ENCODE peak calls at places on chromosomes 16 and 17, in four cellular contexts. U, O, Q and R are unnamed samples.

GRCh38 chr16:26454102-26454501 is 612.6 kb upstream of the C16orf82 start:
- DNase-seq in U (no peak), O (no peak), Q (no peak), R (no peak)

GRCh38 chr17:82371333-82372062 is at the start of gene UTS2R:
- DNase-seq in U (no peak), O (no peak), Q (no peak), R (peak)

GRCh38 chr17:2405247-2405926 is 4.5 kb upstream of the MNT start:
- DNase-seq in U (peak), O (no peak), Q (no peak), R (no peak)

GRCh38 chr16:15907863-15908478 is 19.6 kb upstream of the CEP20 start:
- DNase-seq in U (peak), O (peak), Q (peak), R (peak)

GRCh38 chr17:77375108-77375507 is 234.3 kb downstream of the SEC14L1 start:
- DNase-seq in U (no peak), O (no peak), Q (no peak), R (no peak)

GRCh38 chr16:56107944-56108583 is 83.2 kb upstream of the GNAO1 start:
- DNase-seq in U (no peak), O (no peak), Q (no peak), R (no peak)

GRCh38 chr17:64262422-64263260 is at the start of gene TEX2:
- DNase-seq in U (no peak), O (peak), Q (no peak), R (peak)

GRCh38 chr17:74354561-74354960 is 7.1 kb downstream of the BTBD17 start:
- DNase-seq in U (no peak), O (no peak), Q (no peak), R (no peak)

GRCh38 chr17:78716814-78717393 is 65.2 kb downstream of the CYTH1 start:
- DNase-seq in U (peak), O (no peak), Q (no peak), R (peak)

GRCh38 chr16:30637952-30638351 is 12.8 kb upstream of the PRR14 start:
- DNase-seq in U (peak), O (peak), Q (no peak), R (peak)

GRCh38 chr16:1181715-1182671 is 29.1 kb downstream of the CACNA1H start:
- DNase-seq in U (peak), O (no peak), Q (no peak), R (no peak)

GRCh38 chr16:16067127-16067526 is 117.7 kb downstream of the ABCC1 start:
- DNase-seq in U (peak), O (no peak), Q (no peak), R (no peak)

GRCh38 chr17:60087882-60088669 is 9.4 kb upstream of the HEATR6 start:
- DNase-seq in U (no peak), O (peak), Q (no peak), R (no peak)

GRCh38 chr17:42679492-42680330 is 1.9 kb downstream of the CCR10 start:
- DNase-seq in U (peak), O (peak), Q (no peak), R (peak)

GRCh38 chr17:40321502-40322416 is 12.8 kb downstream of the RARA start:
- DNase-seq in U (no peak), O (no peak), Q (no peak), R (no peak)

GRCh38 chr16:46885960-46886763 is 2.0 kb downstream of the GPT2 start:
- DNase-seq in U (peak), O (no peak), Q (no peak), R (peak)

GRCh38 chr16:69497876-69498596 is 67.7 kb upstream of the NFAT5 start:
- DNase-seq in U (no peak), O (no peak), Q (no peak), R (no peak)

GRCh38 chr16:65065031-65065430 is 56.8 kb downstream of the CDH11 start:
- DNase-seq in U (no peak), O (no peak), Q (no peak), R (no peak)

GRCh38 chr17:2064980-2065785 is 10.3 kb downstream of the HIC1 start:
- DNase-seq in U (peak), O (peak), Q (no peak), R (peak)

GRCh38 chr17:17468217-17469010 is 8.4 kb upstream of the MED9 start:
- DNase-seq in U (no peak), O (no peak), Q (no peak), R (no peak)

GRCh38 chr17:82333279-82334171 is at the start of gene SECTM1:
- DNase-seq in U (peak), O (no peak), Q (no peak), R (peak)

GRCh38 chr17:50469005-50469605 is 425 bp upstream of the CHAD start:
- DNase-seq in U (no peak), O (no peak), Q (no peak), R (peak)

GRCh38 chr17:68599873-68600122 is 1.4 kb downstream of the FAM20A start:
- DNase-seq in U (no peak), O (no peak), Q (no peak), R (no peak)

GRCh38 chr17:80498242-80498919 is 22.0 kb upstream of the NPTX1 start:
- DNase-seq in U (peak), O (no peak), Q (no peak), R (no peak)

GRCh38 chr16:86076606-86077005 is 177.6 kb downstream of the IRF8 start:
- DNase-seq in U (no peak), O (no peak), Q (no peak), R (no peak)

GRCh38 chr17:71633391-71633849 is 487.4 kb upstream of the SOX9 start:
- DNase-seq in U (peak), O (no peak), Q (no peak), R (no peak)

GRCh38 chr17:43438626-43439529 is 40.1 kb downstream of the ARL4D start:
- DNase-seq in U (peak), O (no peak), Q (no peak), R (no peak)

GRCh38 chr17:72206376-72206775 is 85.6 kb downstream of the SOX9 start:
- DNase-seq in U (no peak), O (no peak), Q (no peak), R (no peak)

GRCh38 chr17:7837375-7838290 is 3.6 kb downstream of the KDM6B start:
- DNase-seq in U (no peak), O (no peak), Q (no peak), R (no peak)

GRCh38 chr17:33169580-33170285 is 123.4 kb downstream of the ASIC2 start:
- DNase-seq in U (peak), O (no peak), Q (no peak), R (no peak)

GRCh38 chr17:61805399-61805798 is 57.9 kb downstream of the BRIP1 start:
- DNase-seq in U (peak), O (no peak), Q (no peak), R (no peak)

GRCh38 chr17:75652934-75653549 is 13.9 kb downstream of the RECQL5 start:
- DNase-seq in U (peak), O (peak), Q (no peak), R (peak)

GRCh38 chr17:77184474-77184873 is 43.7 kb downstream of the SEC14L1 start:
- DNase-seq in U (no peak), O (no peak), Q (no peak), R (peak)

GRCh38 chr17:16465861-16466338 is 26.1 kb downstream of the LRRC75A start:
- DNase-seq in U (no peak), O (no peak), Q (no peak), R (no peak)

GRCh38 chr17:28193241-28193640 is 125.8 kb upstream of the TMEM97 start:
- DNase-seq in U (no peak), O (no peak), Q (no peak), R (no peak)

DNA sequence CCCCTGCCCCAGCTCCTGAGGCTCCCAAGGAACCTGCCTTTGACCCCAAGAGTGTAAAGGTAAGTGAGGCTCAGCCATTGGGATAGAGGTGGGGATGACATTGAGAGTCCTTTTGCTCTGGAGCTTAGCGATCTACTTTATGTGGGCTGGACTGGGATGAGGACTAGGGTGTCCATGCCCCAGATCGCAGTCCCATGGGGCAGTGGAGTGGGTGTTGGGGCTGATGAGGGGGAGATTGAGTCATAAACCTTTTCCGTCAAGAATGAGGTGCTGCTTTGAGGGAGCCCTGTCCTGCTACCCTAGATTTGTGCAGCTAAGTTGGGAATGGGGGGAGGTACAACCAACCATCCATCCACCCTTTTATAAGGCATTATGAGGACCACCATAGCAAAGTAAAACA is 351 bp downstream of the MYL4 start:
- DNase-seq in U (no peak), O (peak), Q (no peak), R (no peak)
- H2AFZ ChIP-seq in U (no peak), O (peak), Q (no peak), R (no peak)

GRCh38 chr17:8893621-8894020 is 26.1 kb upstream of the PIK3R6 start:
- DNase-seq in U (no peak), O (no peak), Q (no peak), R (no peak)

GRCh38 chr17:8894189-8894611 is 26.7 kb upstream of the PIK3R6 start:
- DNase-seq in U (no peak), O (no peak), Q (no peak), R (peak)

GRCh38 chr17:8893059-8893458 is 25.6 kb upstream of the PIK3R6 start:
- DNase-seq in U (no peak), O (no peak), Q (no peak), R (no peak)

GRCh38 chr17:8890671-8891070 is 23.2 kb upstream of the PIK3R6 start:
- DNase-seq in U (no peak), O (no peak), Q (no peak), R (no peak)

GRCh38 chr17:8892338-8892690 is 24.8 kb upstream of the PIK3R6 start:
- DNase-seq in U (no peak), O (no peak), Q (peak), R (no peak)
- TF ChIP-seq RCOR1 in U (no peak), O (no peak), Q (no peak), R (no peak)

GRCh38 chr17:4908301-4908700 is 5.4 kb upstream of the CHRNE start:
- DNase-seq in U (no peak), O (no peak), Q (no peak), R (peak)
- H3K9ac ChIP-seq in U (no peak), O (no peak), Q (no peak), R (no peak)

GRCh38 chr16:79328327-79329162 is 272.0 kb downstream of the MAF start:
- DNase-seq in U (no peak), O (no peak), Q (no peak), R (no peak)

GRCh38 chr16:79329967-79330366 is 270.6 kb downstream of the MAF start:
- DNase-seq in U (no peak), O (no peak), Q (no peak), R (no peak)

GRCh38 chr16:79331064-79331463 is 269.5 kb downstream of the MAF start:
- DNase-seq in U (no peak), O (no peak), Q (no peak), R (no peak)

GRCh38 chr16:79327836-79328235 is 272.7 kb downstream of the MAF start:
- DNase-seq in U (no peak), O (no peak), Q (no peak), R (no peak)

GRCh38 chr16:79329163-79329521 is 271.4 kb downstream of the MAF start:
- DNase-seq in U (no peak), O (no peak), Q (no peak), R (no peak)
- H2AFZ ChIP-seq in U (no peak), O (no peak), Q (no peak), R (no peak)

DNA sequence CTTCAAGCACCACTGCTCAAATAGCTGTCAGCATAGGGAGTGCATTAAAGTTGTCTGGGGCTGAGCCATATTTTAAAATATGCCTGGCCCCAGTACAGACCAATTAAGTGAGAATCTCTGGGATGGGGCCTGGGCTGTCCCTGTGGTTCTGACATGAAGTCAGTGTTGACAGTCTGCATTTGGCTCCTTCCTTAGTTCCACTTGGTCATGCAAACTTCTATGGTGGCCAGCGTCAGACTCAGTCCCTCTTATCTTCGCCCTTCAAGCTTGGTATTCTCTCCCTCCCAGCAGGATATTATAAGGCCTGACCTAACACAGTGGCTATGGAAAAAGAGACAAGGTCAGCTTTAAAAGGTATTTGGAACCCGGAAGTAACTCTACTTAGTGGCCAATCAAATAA is 177.2 kb downstream of the PMP22 start:
- DNase-seq in U (no peak), O (no peak), Q (no peak), R (no peak)
- TF ChIP-seq RCOR1 in U (no peak), O (no peak), Q (no peak), R (no peak)

GRCh38 chr16:49786926-49787557 is 68.9 kb downstream of the ZNF423 start:
- DNase-seq in U (no peak), O (no peak), Q (no peak), R (no peak)

GRCh38 chr16:49788936-49789335 is 67.0 kb downstream of the ZNF423 start:
- DNase-seq in U (no peak), O (no peak), Q (no peak), R (no peak)

GRCh38 chr16:49788505-49788904 is 67.4 kb downstream of the ZNF423 start:
- DNase-seq in U (no peak), O (no peak), Q (no peak), R (no peak)

GRCh38 chr16:49793244-49793643 is 62.7 kb downstream of the ZNF423 start:
- DNase-seq in U (no peak), O (no peak), Q (no peak), R (no peak)

DNA sequence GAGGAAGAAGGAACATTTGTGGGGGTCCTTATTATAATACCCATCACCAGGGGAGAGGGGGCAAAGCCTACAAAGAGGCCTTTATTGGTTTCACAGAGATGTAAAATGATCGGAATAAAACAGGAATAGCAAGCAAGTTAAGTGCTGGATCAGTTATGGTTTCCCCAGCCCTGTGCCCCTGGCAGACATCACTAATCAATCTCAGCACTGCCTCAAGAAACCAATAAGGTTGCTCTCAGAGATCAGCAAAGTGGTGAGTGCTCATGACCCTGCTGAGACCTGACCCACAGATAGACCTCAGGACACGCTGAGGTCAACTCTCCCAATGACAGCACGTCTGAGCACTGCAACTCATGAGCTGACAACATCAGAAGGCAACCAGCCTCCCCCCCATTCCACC is 66.3 kb downstream of the ZNF423 start:
- DNase-seq in U (no peak), O (no peak), Q (no peak), R (no peak)
- H3K9ac ChIP-seq in U (no peak), O (no peak), Q (no peak), R (no peak)

GRCh38 chr17:9256361-9256943 is 235.1 kb downstream of the NTN1 start:
- DNase-seq in U (no peak), O (no peak), Q (no peak), R (no peak)

GRCh38 chr17:9258115-9259020 is 237.1 kb downstream of the NTN1 start:
- DNase-seq in U (no peak), O (no peak), Q (no peak), R (no peak)

GRCh38 chr17:9255838-9256237 is 234.5 kb downstream of the NTN1 start:
- DNase-seq in U (no peak), O (no peak), Q (no peak), R (no peak)

GRCh38 chr17:9254841-9255240 is 233.5 kb downstream of the NTN1 start:
- DNase-seq in U (no peak), O (no peak), Q (no peak), R (no peak)

GRCh38 chr17:9256944-9257629 is 235.8 kb downstream of the NTN1 start:
- DNase-seq in U (peak), O (no peak), Q (no peak), R (no peak)
- H2AFZ ChIP-seq in U (peak), O (no peak), Q (no peak), R (no peak)

GRCh38 chr16:54097774-54098173 is 188.8 kb downstream of the IRX3 start:
- DNase-seq in U (no peak), O (no peak), Q (no peak), R (no peak)

GRCh38 chr16:54099627-54100026 is 187.0 kb downstream of the IRX3 start:
- DNase-seq in U (no peak), O (no peak), Q (no peak), R (no peak)

GRCh38 chr16:54096607-54097006 is 190.0 kb downstream of the IRX3 start:
- DNase-seq in U (no peak), O (no peak), Q (no peak), R (no peak)

GRCh38 chr16:54094641-54095040 is 191.9 kb downstream of the IRX3 start:
- DNase-seq in U (no peak), O (no peak), Q (no peak), R (no peak)

GRCh38 chr16:54098247-54098646 is 188.3 kb downstream of the IRX3 start:
- DNase-seq in U (no peak), O (no peak), Q (no peak), R (no peak)
- TF ChIP-seq RCOR1 in U (no peak), O (no peak), Q (no peak), R (no peak)

GRCh38 chr16:57373117-57373947 is 1.0 kb downstream of the CX3CL1 start:
- DNase-seq in U (no peak), O (no peak), Q (no peak), R (no peak)

GRCh38 chr16:57371494-57372371 is 557 bp upstream of the CX3CL1 start:
- DNase-seq in U (no peak), O (no peak), Q (no peak), R (no peak)

GRCh38 chr16:57376313-57376818 is 4.1 kb downstream of the CX3CL1 start:
- DNase-seq in U (no peak), O (no peak), Q (no peak), R (no peak)

GRCh38 chr16:57374067-57374534 is 1.8 kb downstream of the CX3CL1 start:
- DNase-seq in U (peak), O (no peak), Q (no peak), R (no peak)

GRCh38 chr16:57372372-57373116 is at the start of gene CX3CL1:
- DNase-seq in U (peak), O (no peak), Q (no peak), R (peak)
- H3K9ac ChIP-seq in U (no peak), O (no peak), Q (no peak), R (peak)